ENCODE peak calls at places on chromosome 22, in nine cellular contexts. One of them, this sample, is unnamed.
A peak's percentile ranks its signal among the peaks of the same experiment; 100 is the strongest.

GRCh38 chr22:27879923-27880322 is 39.1 kb downstream of the PITPNB start:
- DNase-seq in heart right ventricle: no peak
- DNase-seq in K562: peak; percentile 25
- DNase-seq in brain microvascular endothelial cell: peak; percentile 41
- DNase-seq in COR-L47: no peak
- DNase-seq in GM03348: peak; percentile 64
- DNase-seq in CD4-positive, CD25-positive, alpha-beta regulatory T cell: peak; percentile 41
- DNase-seq in stimulated activated CD4-positive, alpha-beta T cell treated with anti-CD3 and anti-CD28 coated beads, Interleukin-2, amount 100 ng/mL, for 48 hours: no peak
- DNase-seq in GM23248: peak; percentile 76
- DNase-seq in this sample: peak; percentile 73

GRCh38 chr22:23539135-23539838 is 40.8 kb downstream of the IGLL1 start:
- DNase-seq in heart right ventricle: peak; percentile 78
- DNase-seq in K562: peak; percentile 63
- DNase-seq in brain microvascular endothelial cell: peak; percentile 72
- DNase-seq in COR-L47: peak; percentile 70
- DNase-seq in GM03348: peak; percentile 80
- DNase-seq in CD4-positive, CD25-positive, alpha-beta regulatory T cell: peak; percentile 85
- DNase-seq in stimulated activated CD4-positive, alpha-beta T cell treated with anti-CD3 and anti-CD28 coated beads, Interleukin-2, amount 100 ng/mL, for 48 hours: peak; percentile 64
- DNase-seq in GM23248: peak; percentile 84
- DNase-seq in this sample: peak; percentile 89

GRCh38 chr22:39148727-39149535 is 3.5 kb downstream of the CBX7 start:
- DNase-seq in heart right ventricle: no peak
- DNase-seq in K562: peak; percentile 52
- DNase-seq in brain microvascular endothelial cell: no peak
- DNase-seq in COR-L47: no peak
- DNase-seq in GM03348: peak; percentile 44
- DNase-seq in CD4-positive, CD25-positive, alpha-beta regulatory T cell: peak; percentile 70
- DNase-seq in stimulated activated CD4-positive, alpha-beta T cell treated with anti-CD3 and anti-CD28 coated beads, Interleukin-2, amount 100 ng/mL, for 48 hours: peak; percentile 54
- DNase-seq in GM23248: no peak
- DNase-seq in this sample: peak; percentile 29

GRCh38 chr22:36467946-36468345 is 13.5 kb downstream of the TXN2 start:
- DNase-seq in heart right ventricle: no peak
- DNase-seq in K562: peak; percentile 63
- DNase-seq in brain microvascular endothelial cell: peak; percentile 94
- DNase-seq in COR-L47: no peak
- DNase-seq in GM03348: peak; percentile 92
- DNase-seq in CD4-positive, CD25-positive, alpha-beta regulatory T cell: no peak
- DNase-seq in stimulated activated CD4-positive, alpha-beta T cell treated with anti-CD3 and anti-CD28 coated beads, Interleukin-2, amount 100 ng/mL, for 48 hours: no peak
- DNase-seq in GM23248: peak; percentile 89
- DNase-seq in this sample: peak; percentile 85

GRCh38 chr22:49993649-49994360 is 18.8 kb downstream of the IL17REL start:
- DNase-seq in heart right ventricle: no peak
- DNase-seq in K562: no peak
- DNase-seq in brain microvascular endothelial cell: no peak
- DNase-seq in COR-L47: no peak
- DNase-seq in GM03348: no peak
- DNase-seq in CD4-positive, CD25-positive, alpha-beta regulatory T cell: no peak
- DNase-seq in stimulated activated CD4-positive, alpha-beta T cell treated with anti-CD3 and anti-CD28 coated beads, Interleukin-2, amount 100 ng/mL, for 48 hours: no peak
- DNase-seq in GM23248: no peak
- DNase-seq in this sample: no peak

GRCh38 chr22:36863281-36863680 is 2.5 kb downstream of the NCF4 start:
- DNase-seq in heart right ventricle: no peak
- DNase-seq in K562: no peak
- DNase-seq in brain microvascular endothelial cell: no peak
- DNase-seq in COR-L47: no peak
- DNase-seq in GM03348: no peak
- DNase-seq in CD4-positive, CD25-positive, alpha-beta regulatory T cell: no peak
- DNase-seq in stimulated activated CD4-positive, alpha-beta T cell treated with anti-CD3 and anti-CD28 coated beads, Interleukin-2, amount 100 ng/mL, for 48 hours: no peak
- DNase-seq in GM23248: no peak
- DNase-seq in this sample: no peak

GRCh38 chr22:35037089-35037488 is 28.9 kb upstream of the ISX start:
- DNase-seq in heart right ventricle: no peak
- DNase-seq in K562: no peak
- DNase-seq in brain microvascular endothelial cell: no peak
- DNase-seq in COR-L47: no peak
- DNase-seq in GM03348: no peak
- DNase-seq in CD4-positive, CD25-positive, alpha-beta regulatory T cell: no peak
- DNase-seq in stimulated activated CD4-positive, alpha-beta T cell treated with anti-CD3 and anti-CD28 coated beads, Interleukin-2, amount 100 ng/mL, for 48 hours: no peak
- DNase-seq in GM23248: peak; percentile 2
- DNase-seq in this sample: peak; percentile 20

GRCh38 chr22:25475554-25476022 is 88.9 kb upstream of the GRK3 start:
- DNase-seq in heart right ventricle: peak; percentile 53
- DNase-seq in K562: no peak
- DNase-seq in brain microvascular endothelial cell: peak; percentile 83
- DNase-seq in COR-L47: peak; percentile 78
- DNase-seq in GM03348: no peak
- DNase-seq in CD4-positive, CD25-positive, alpha-beta regulatory T cell: peak; percentile 10
- DNase-seq in stimulated activated CD4-positive, alpha-beta T cell treated with anti-CD3 and anti-CD28 coated beads, Interleukin-2, amount 100 ng/mL, for 48 hours: no peak
- DNase-seq in GM23248: peak; percentile 46
- DNase-seq in this sample: peak; percentile 11

GRCh38 chr22:44005524-44005923 is 18.6 kb upstream of the PARVB start:
- DNase-seq in heart right ventricle: no peak
- DNase-seq in K562: peak; percentile 21
- DNase-seq in brain microvascular endothelial cell: no peak
- DNase-seq in COR-L47: no peak
- DNase-seq in GM03348: no peak
- DNase-seq in CD4-positive, CD25-positive, alpha-beta regulatory T cell: no peak
- DNase-seq in stimulated activated CD4-positive, alpha-beta T cell treated with anti-CD3 and anti-CD28 coated beads, Interleukin-2, amount 100 ng/mL, for 48 hours: no peak
- DNase-seq in GM23248: no peak
- DNase-seq in this sample: no peak

GRCh38 chr22:48065852-48066251 is 1303.4 kb downstream of the TBC1D22A start:
- DNase-seq in heart right ventricle: no peak
- DNase-seq in K562: no peak
- DNase-seq in brain microvascular endothelial cell: no peak
- DNase-seq in COR-L47: no peak
- DNase-seq in GM03348: no peak
- DNase-seq in CD4-positive, CD25-positive, alpha-beta regulatory T cell: no peak
- DNase-seq in stimulated activated CD4-positive, alpha-beta T cell treated with anti-CD3 and anti-CD28 coated beads, Interleukin-2, amount 100 ng/mL, for 48 hours: no peak
- DNase-seq in GM23248: no peak
- DNase-seq in this sample: no peak

GRCh38 chr22:21646608-21647590 is 4.8 kb downstream of the SDF2L1 start:
- DNase-seq in heart right ventricle: peak; percentile 78
- DNase-seq in K562: peak; percentile 95
- DNase-seq in brain microvascular endothelial cell: peak; percentile 81
- DNase-seq in COR-L47: peak; percentile 74
- DNase-seq in GM03348: peak; percentile 86
- DNase-seq in CD4-positive, CD25-positive, alpha-beta regulatory T cell: peak; percentile 87
- DNase-seq in stimulated activated CD4-positive, alpha-beta T cell treated with anti-CD3 and anti-CD28 coated beads, Interleukin-2, amount 100 ng/mL, for 48 hours: peak; percentile 64
- DNase-seq in GM23248: peak; percentile 85
- DNase-seq in this sample: peak; percentile 93

GRCh38 chr22:39384750-39385480 is 14.7 kb upstream of the TAB1 start:
- DNase-seq in heart right ventricle: no peak
- DNase-seq in K562: peak; percentile 45
- DNase-seq in brain microvascular endothelial cell: peak; percentile 26
- DNase-seq in COR-L47: peak; percentile 10
- DNase-seq in GM03348: no peak
- DNase-seq in CD4-positive, CD25-positive, alpha-beta regulatory T cell: no peak
- DNase-seq in stimulated activated CD4-positive, alpha-beta T cell treated with anti-CD3 and anti-CD28 coated beads, Interleukin-2, amount 100 ng/mL, for 48 hours: no peak
- DNase-seq in GM23248: peak; percentile 43
- DNase-seq in this sample: no peak

GRCh38 chr22:38017272-38017920 is 33.0 kb upstream of the SOX10 start:
- DNase-seq in heart right ventricle: peak; percentile 83
- DNase-seq in K562: no peak
- DNase-seq in brain microvascular endothelial cell: peak; percentile 30
- DNase-seq in COR-L47: no peak
- DNase-seq in GM03348: peak; percentile 79
- DNase-seq in CD4-positive, CD25-positive, alpha-beta regulatory T cell: no peak
- DNase-seq in stimulated activated CD4-positive, alpha-beta T cell treated with anti-CD3 and anti-CD28 coated beads, Interleukin-2, amount 100 ng/mL, for 48 hours: no peak
- DNase-seq in GM23248: peak; percentile 67
- DNase-seq in this sample: peak; percentile 54

GRCh38 chr22:42841444-42841843 is 15.6 kb downstream of the ARFGAP3 start:
- DNase-seq in heart right ventricle: no peak
- DNase-seq in K562: no peak
- DNase-seq in brain microvascular endothelial cell: peak; percentile 51
- DNase-seq in COR-L47: no peak
- DNase-seq in GM03348: peak; percentile 63
- DNase-seq in CD4-positive, CD25-positive, alpha-beta regulatory T cell: no peak
- DNase-seq in stimulated activated CD4-positive, alpha-beta T cell treated with anti-CD3 and anti-CD28 coated beads, Interleukin-2, amount 100 ng/mL, for 48 hours: no peak
- DNase-seq in GM23248: peak; percentile 74
- DNase-seq in this sample: peak; percentile 45

GRCh38 chr22:46972901-46973831 is 210.7 kb downstream of the TBC1D22A start:
- DNase-seq in heart right ventricle: no peak
- DNase-seq in K562: no peak
- DNase-seq in brain microvascular endothelial cell: no peak
- DNase-seq in COR-L47: no peak
- DNase-seq in GM03348: no peak
- DNase-seq in CD4-positive, CD25-positive, alpha-beta regulatory T cell: no peak
- DNase-seq in stimulated activated CD4-positive, alpha-beta T cell treated with anti-CD3 and anti-CD28 coated beads, Interleukin-2, amount 100 ng/mL, for 48 hours: no peak
- DNase-seq in GM23248: no peak
- DNase-seq in this sample: no peak

GRCh38 chr22:37016134-37016910 is 2.9 kb downstream of the TST start:
- DNase-seq in heart right ventricle: no peak
- DNase-seq in K562: peak; percentile 50
- DNase-seq in brain microvascular endothelial cell: no peak
- DNase-seq in COR-L47: no peak
- DNase-seq in GM03348: no peak
- DNase-seq in CD4-positive, CD25-positive, alpha-beta regulatory T cell: no peak
- DNase-seq in stimulated activated CD4-positive, alpha-beta T cell treated with anti-CD3 and anti-CD28 coated beads, Interleukin-2, amount 100 ng/mL, for 48 hours: no peak
- DNase-seq in GM23248: no peak
- DNase-seq in this sample: no peak

GRCh38 chr22:32646476-32646875 is 155.0 kb upstream of the TIMP3 start:
- DNase-seq in heart right ventricle: no peak
- DNase-seq in K562: no peak
- DNase-seq in brain microvascular endothelial cell: no peak
- DNase-seq in COR-L47: no peak
- DNase-seq in GM03348: no peak
- DNase-seq in CD4-positive, CD25-positive, alpha-beta regulatory T cell: no peak
- DNase-seq in stimulated activated CD4-positive, alpha-beta T cell treated with anti-CD3 and anti-CD28 coated beads, Interleukin-2, amount 100 ng/mL, for 48 hours: no peak
- DNase-seq in GM23248: no peak
- DNase-seq in this sample: no peak

GRCh38 chr22:38638734-38639133 is 17.5 kb downstream of the FAM227A start:
- DNase-seq in heart right ventricle: no peak
- DNase-seq in K562: peak; percentile 47
- DNase-seq in brain microvascular endothelial cell: no peak
- DNase-seq in COR-L47: no peak
- DNase-seq in GM03348: no peak
- DNase-seq in CD4-positive, CD25-positive, alpha-beta regulatory T cell: no peak
- DNase-seq in stimulated activated CD4-positive, alpha-beta T cell treated with anti-CD3 and anti-CD28 coated beads, Interleukin-2, amount 100 ng/mL, for 48 hours: no peak
- DNase-seq in GM23248: no peak
- DNase-seq in this sample: no peak

GRCh38 chr22:30754971-30755759 is 60.5 kb downstream of the OSBP2 start:
- DNase-seq in heart right ventricle: peak; percentile 29
- DNase-seq in K562: peak; percentile 78
- DNase-seq in brain microvascular endothelial cell: peak; percentile 64
- DNase-seq in COR-L47: peak; percentile 62
- DNase-seq in GM03348: peak; percentile 91
- DNase-seq in CD4-positive, CD25-positive, alpha-beta regulatory T cell: peak; percentile 83
- DNase-seq in stimulated activated CD4-positive, alpha-beta T cell treated with anti-CD3 and anti-CD28 coated beads, Interleukin-2, amount 100 ng/mL, for 48 hours: peak; percentile 45
- DNase-seq in GM23248: peak; percentile 91
- DNase-seq in this sample: peak; percentile 90

GRCh38 chr22:42142771-42143461 is 12.3 kb upstream of the CYP2D6 start:
- DNase-seq in heart right ventricle: no peak
- DNase-seq in K562: no peak
- DNase-seq in brain microvascular endothelial cell: no peak
- DNase-seq in COR-L47: no peak
- DNase-seq in GM03348: no peak
- DNase-seq in CD4-positive, CD25-positive, alpha-beta regulatory T cell: no peak
- DNase-seq in stimulated activated CD4-positive, alpha-beta T cell treated with anti-CD3 and anti-CD28 coated beads, Interleukin-2, amount 100 ng/mL, for 48 hours: no peak
- DNase-seq in GM23248: no peak
- DNase-seq in this sample: no peak

GRCh38 chr22:35517769-35518530 is 22.7 kb upstream of the RASD2 start:
- DNase-seq in heart right ventricle: no peak
- DNase-seq in K562: no peak
- DNase-seq in brain microvascular endothelial cell: no peak
- DNase-seq in COR-L47: no peak
- DNase-seq in GM03348: peak; percentile 25
- DNase-seq in CD4-positive, CD25-positive, alpha-beta regulatory T cell: no peak
- DNase-seq in stimulated activated CD4-positive, alpha-beta T cell treated with anti-CD3 and anti-CD28 coated beads, Interleukin-2, amount 100 ng/mL, for 48 hours: no peak
- DNase-seq in GM23248: peak; percentile 63
- DNase-seq in this sample: no peak

GRCh38 chr22:32353840-32354239 is 3.8 kb upstream of the RFPL3 start:
- DNase-seq in heart right ventricle: no peak
- DNase-seq in K562: no peak
- DNase-seq in brain microvascular endothelial cell: no peak
- DNase-seq in COR-L47: no peak
- DNase-seq in GM03348: no peak
- DNase-seq in CD4-positive, CD25-positive, alpha-beta regulatory T cell: no peak
- DNase-seq in stimulated activated CD4-positive, alpha-beta T cell treated with anti-CD3 and anti-CD28 coated beads, Interleukin-2, amount 100 ng/mL, for 48 hours: no peak
- DNase-seq in GM23248: no peak
- DNase-seq in this sample: no peak

GRCh38 chr22:21443735-21444421 is 23.3 kb upstream of the TMEM191C start:
- DNase-seq in heart right ventricle: peak; percentile 2
- DNase-seq in K562: no peak
- DNase-seq in brain microvascular endothelial cell: no peak
- DNase-seq in COR-L47: no peak
- DNase-seq in GM03348: no peak
- DNase-seq in CD4-positive, CD25-positive, alpha-beta regulatory T cell: no peak
- DNase-seq in stimulated activated CD4-positive, alpha-beta T cell treated with anti-CD3 and anti-CD28 coated beads, Interleukin-2, amount 100 ng/mL, for 48 hours: no peak
- DNase-seq in GM23248: no peak
- DNase-seq in this sample: no peak

GRCh38 chr22:41152902-41153301 is 52.2 kb upstream of the L3MBTL2 start:
- DNase-seq in heart right ventricle: no peak
- DNase-seq in K562: no peak
- DNase-seq in brain microvascular endothelial cell: no peak
- DNase-seq in COR-L47: no peak
- DNase-seq in GM03348: no peak
- DNase-seq in CD4-positive, CD25-positive, alpha-beta regulatory T cell: no peak
- DNase-seq in stimulated activated CD4-positive, alpha-beta T cell treated with anti-CD3 and anti-CD28 coated beads, Interleukin-2, amount 100 ng/mL, for 48 hours: no peak
- DNase-seq in GM23248: no peak
- DNase-seq in this sample: no peak

GRCh38 chr22:22110548-22111266 is 128.1 kb upstream of the TOP3B start:
- DNase-seq in heart right ventricle: peak; percentile 30
- DNase-seq in K562: peak; percentile 94
- DNase-seq in brain microvascular endothelial cell: peak; percentile 66
- DNase-seq in COR-L47: peak; percentile 25
- DNase-seq in GM03348: peak; percentile 64
- DNase-seq in CD4-positive, CD25-positive, alpha-beta regulatory T cell: peak; percentile 44
- DNase-seq in stimulated activated CD4-positive, alpha-beta T cell treated with anti-CD3 and anti-CD28 coated beads, Interleukin-2, amount 100 ng/mL, for 48 hours: peak; percentile 38
- DNase-seq in GM23248: peak; percentile 91
- DNase-seq in this sample: peak; percentile 34

GRCh38 chr22:44920183-44920582 is 89.6 kb downstream of the PHF21B start:
- DNase-seq in heart right ventricle: no peak
- DNase-seq in K562: no peak
- DNase-seq in brain microvascular endothelial cell: no peak
- DNase-seq in COR-L47: no peak
- DNase-seq in GM03348: no peak
- DNase-seq in CD4-positive, CD25-positive, alpha-beta regulatory T cell: no peak
- DNase-seq in stimulated activated CD4-positive, alpha-beta T cell treated with anti-CD3 and anti-CD28 coated beads, Interleukin-2, amount 100 ng/mL, for 48 hours: no peak
- DNase-seq in GM23248: no peak
- DNase-seq in this sample: no peak

GRCh38 chr22:27556371-27556770 is 245.2 kb downstream of the MN1 start:
- DNase-seq in heart right ventricle: no peak
- DNase-seq in K562: no peak
- DNase-seq in brain microvascular endothelial cell: no peak
- DNase-seq in COR-L47: no peak
- DNase-seq in GM03348: no peak
- DNase-seq in CD4-positive, CD25-positive, alpha-beta regulatory T cell: no peak
- DNase-seq in stimulated activated CD4-positive, alpha-beta T cell treated with anti-CD3 and anti-CD28 coated beads, Interleukin-2, amount 100 ng/mL, for 48 hours: no peak
- DNase-seq in GM23248: no peak
- DNase-seq in this sample: no peak

GRCh38 chr22:20437253-20438065 is at the start of gene SCARF2:
- DNase-seq in heart right ventricle: peak; percentile 71
- DNase-seq in K562: no peak
- DNase-seq in brain microvascular endothelial cell: no peak
- DNase-seq in COR-L47: peak; percentile 37
- DNase-seq in GM03348: peak; percentile 96
- DNase-seq in CD4-positive, CD25-positive, alpha-beta regulatory T cell: no peak
- DNase-seq in stimulated activated CD4-positive, alpha-beta T cell treated with anti-CD3 and anti-CD28 coated beads, Interleukin-2, amount 100 ng/mL, for 48 hours: no peak
- DNase-seq in GM23248: peak; percentile 78
- DNase-seq in this sample: peak; percentile 91

GRCh38 chr22:24989541-24989951 is 37.0 kb downstream of the KIAA1671 start:
- DNase-seq in heart right ventricle: no peak
- DNase-seq in K562: no peak
- DNase-seq in brain microvascular endothelial cell: no peak
- DNase-seq in COR-L47: no peak
- DNase-seq in GM03348: no peak
- DNase-seq in CD4-positive, CD25-positive, alpha-beta regulatory T cell: no peak
- DNase-seq in stimulated activated CD4-positive, alpha-beta T cell treated with anti-CD3 and anti-CD28 coated beads, Interleukin-2, amount 100 ng/mL, for 48 hours: no peak
- DNase-seq in GM23248: no peak
- DNase-seq in this sample: no peak

This sample was measured in adipocyte.